ENCODE peak calls at places on chromosome 12, in six cellular contexts. V is lung, F is psoas muscle, G is A549, N is left ventricle myocardium inferior, O is heart right ventricle. X is an unnamed sample.

GRCh38 chr12:132624186-132624855 is 5.7 kb downstream of the P2RX2 start:
- DNase-seq in G (no peak), V (no peak), O (no peak), N (no peak), F (no peak), X (no peak)

GRCh38 chr12:27996761-27997160 is 24.2 kb upstream of the PTHLH start:
- DNase-seq in F (no peak), V (no peak), G (no peak), N (no peak), O (no peak), X (no peak)

GRCh38 chr12:107027304-107028053 is 40.5 kb upstream of the MTERF2 start:
- DNase-seq in O (no peak), V (no peak), F (no peak), G (peak; percentile 60), N (no peak), X (no peak)

GRCh38 chr12:3042826-3043225 is 34.4 kb upstream of the TSPAN9 start:
- DNase-seq in O (no peak), F (no peak), V (no peak), G (no peak), N (no peak), X (no peak)

GRCh38 chr12:25482637-25483036 is 70.4 kb downstream of the LMNTD1 start:
- DNase-seq in N (no peak), F (no peak), V (no peak), G (no peak), O (no peak), X (no peak)

GRCh38 chr12:119153477-119154434 is 25.0 kb upstream of the HSPB8 start:
- DNase-seq in F (peak; percentile 84), G (no peak), N (peak; percentile 49), V (peak; percentile 77), O (peak; percentile 67), X (no peak)

GRCh38 chr12:42484996-42485395 is 104.5 kb downstream of the PRICKLE1 start:
- DNase-seq in O (no peak), F (no peak), G (no peak), V (no peak), N (no peak), X (no peak)

GRCh38 chr12:55068416-55069010 is 48.7 kb downstream of the NEUROD4 start:
- DNase-seq in F (no peak), N (no peak), V (peak; percentile 32), O (no peak), G (peak; percentile 62), X (peak; percentile 88)

GRCh38 chr12:47556219-47556618 is 149.6 kb downstream of the RPAP3 start:
- DNase-seq in G (no peak), O (no peak), F (no peak), V (no peak), N (no peak), X (no peak)

GRCh38 chr12:85424581-85425348 is 144.7 kb downstream of the ALX1 start:
- DNase-seq in V (no peak), N (no peak), F (no peak), G (no peak), O (no peak), X (no peak)

GRCh38 chr12:64893961-64894360 is 69.5 kb downstream of the TBC1D30 start:
- DNase-seq in F (no peak), V (no peak), O (no peak), G (no peak), N (no peak), X (no peak)

GRCh38 chr12:70982991-70983390 is 62.5 kb upstream of the PTPRR start:
- DNase-seq in V (no peak), G (no peak), F (no peak), O (no peak), N (no peak), X (no peak)

GRCh38 chr12:125889742-125890141 is 824.5 kb downstream of the AACS start:
- DNase-seq in V (no peak), N (no peak), O (no peak), F (no peak), G (no peak), X (no peak)

DNA sequence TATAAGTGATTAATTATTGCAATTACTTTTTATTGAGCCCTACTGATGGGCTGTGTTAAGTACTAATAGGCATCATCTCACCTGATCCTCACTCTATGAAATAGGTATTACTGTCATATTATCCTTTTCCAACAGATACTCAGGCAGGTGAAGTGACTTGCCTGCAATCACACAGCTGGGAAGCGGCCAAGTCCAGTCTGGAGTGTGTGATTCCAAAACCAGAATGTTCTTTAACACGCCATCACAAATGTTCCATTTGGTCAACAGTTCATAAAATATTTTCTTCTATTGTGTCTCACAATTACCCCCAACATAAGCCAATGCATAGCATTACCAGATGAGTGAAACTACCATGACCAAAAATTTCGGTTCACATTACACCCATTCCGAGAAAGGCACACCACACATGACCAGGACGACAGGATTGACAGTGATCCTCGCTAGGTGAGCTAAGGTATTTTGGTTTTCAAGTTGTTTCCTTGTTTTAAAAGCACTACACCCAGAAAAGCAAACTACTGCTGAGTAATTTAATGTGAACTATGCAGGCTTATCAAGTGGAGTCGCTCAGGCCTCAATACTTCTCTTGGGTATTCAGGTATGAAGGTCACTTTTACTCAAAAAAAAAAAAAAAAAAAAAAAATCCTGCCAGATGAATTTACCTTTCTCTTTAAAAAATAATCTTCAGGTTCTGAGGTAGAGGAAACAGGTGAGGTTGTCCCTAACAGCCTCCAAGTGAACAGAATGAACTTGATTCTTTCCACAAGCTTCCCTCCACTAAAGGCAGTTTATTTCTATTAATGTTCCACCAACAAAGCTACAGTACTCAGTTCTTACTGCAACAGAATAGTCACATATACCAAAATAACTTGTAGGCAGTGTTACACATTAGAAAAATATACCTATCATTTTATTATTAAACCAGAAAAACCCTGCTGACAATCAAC is 2.4 kb downstream of the VPS37B start:
- DNase-seq in N (no peak), O (no peak), G (no peak), V (no peak), F (no peak), X (no peak)
- H3K4me3 ChIP-seq in N (peak overlapping the region; percentile 78), O (peak overlapping the region; percentile 90), G (no peak overlapping the region), V (no peak overlapping the region), F (peak overlapping the region; percentile 78), X (peak overlapping the region; percentile 95)

DNA sequence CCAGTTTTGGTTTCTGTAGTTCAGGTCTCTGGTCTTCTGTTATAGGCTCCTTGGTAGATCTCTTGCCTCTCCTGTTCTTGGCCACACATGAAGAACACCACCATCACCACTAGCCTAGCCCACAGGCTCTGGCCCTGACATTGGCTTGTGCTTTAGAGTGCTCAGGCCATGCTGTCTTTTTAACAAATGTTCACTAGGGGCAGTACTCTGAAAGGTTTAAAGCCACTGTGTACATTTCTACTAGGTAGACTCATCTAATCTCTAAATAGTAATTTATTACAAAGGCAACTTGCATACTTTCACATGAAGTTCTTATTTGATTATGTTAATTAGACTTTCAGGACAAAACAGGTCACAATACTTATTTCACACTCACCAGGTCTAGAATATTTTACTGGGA is 38.3 kb downstream of the PDE6H start:
- DNase-seq in O (no peak), F (no peak), G (no peak), V (no peak), N (no peak), X (no peak)
- TF ChIP-seq CTCF in O (no peak), F (no peak), G (no peak), V (no peak), N (no peak), X (peak; percentile 14)

GRCh38 chr12:34124608-34125007 is 102.3 kb downstream of the ALG10 start:
- DNase-seq in F (no peak), G (no peak), N (no peak), O (no peak), V (no peak), X (no peak)

GRCh38 chr12:34121360-34121759 is 99.1 kb downstream of the ALG10 start:
- DNase-seq in O (no peak), V (no peak), F (no peak), G (no peak), N (no peak), X (no peak)

DNA sequence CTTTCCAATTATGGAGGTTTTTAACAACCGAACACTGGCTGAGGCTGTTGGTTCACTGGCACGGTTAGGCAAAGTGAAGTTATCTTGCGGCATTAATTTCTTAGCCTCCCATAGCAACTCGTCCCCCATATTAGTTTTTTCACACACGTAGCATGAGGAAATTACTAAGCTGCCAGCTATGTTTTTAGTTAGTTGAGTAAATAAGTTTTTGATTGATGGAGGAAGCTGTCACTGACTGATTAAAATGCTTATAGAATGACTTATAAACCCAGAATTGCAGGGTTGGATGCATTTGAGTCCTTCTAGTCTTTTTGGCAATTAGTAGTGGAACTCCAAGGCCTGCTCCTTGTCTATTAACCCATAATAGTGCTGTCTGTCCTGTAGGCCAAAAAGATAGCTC is 97.1 kb downstream of the ALG10 start:
- DNase-seq in F (no peak), G (no peak), N (no peak), V (no peak), O (no peak), X (no peak)
- H3K9me3 ChIP-seq in F (no peaks in the 10 kb centered on the region), G (no peaks in the 10 kb centered on the region), N (no peaks in the 10 kb centered on the region), V (no peaks in the 10 kb centered on the region), O (no peaks in the 10 kb centered on the region), X (no peaks in the 10 kb centered on the region)

GRCh38 chr12:74547249-74547648 is 9.6 kb downstream of the ATXN7L3B start:
- DNase-seq in F (no peak), O (no peak), N (no peak), G (no peak), V (no peak), X (no peak)

GRCh38 chr12:74552201-74552600 is 14.6 kb downstream of the ATXN7L3B start:
- DNase-seq in N (no peak), V (no peak), F (no peak), G (no peak), O (no peak), X (no peak)
- H3K4me3 ChIP-seq in N (no peak overlapping the region), V (no peak overlapping the region), F (no peak overlapping the region), G (no peak overlapping the region), O (no peak overlapping the region), X (no peak overlapping the region)

DNA sequence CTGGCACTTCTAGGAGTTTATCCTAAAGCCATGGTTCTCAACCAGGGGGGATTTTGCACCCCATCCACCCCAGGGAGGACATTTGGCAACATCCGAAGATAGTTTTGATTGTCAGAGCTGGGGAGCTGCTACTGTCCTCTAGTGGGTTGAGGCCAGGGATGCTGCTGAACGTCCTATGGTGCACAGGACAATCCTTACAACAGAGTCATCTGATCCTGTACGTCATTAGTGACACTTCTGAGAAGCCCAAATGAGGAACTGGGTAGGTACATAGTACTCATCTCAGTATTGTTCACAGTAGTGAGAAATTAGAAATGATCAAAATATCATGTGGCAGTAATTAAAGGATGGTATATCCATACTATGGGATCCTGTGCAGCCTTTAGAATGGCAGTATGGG is 185.1 kb downstream of the CHST11 start:
- DNase-seq in F (no peak), V (no peak), G (no peak), O (no peak), N (no peak), X (no peak)
- TF ChIP-seq CTCF in F (no peak), V (no peak), G (no peak), O (no peak), N (no peak), X (no peak)

X was measured in WERI-Rb-1.